ENCODE peak calls at places on chromosomes 11 and 22, in five cellular contexts. N is uterus, U is astrocyte of the spinal cord, W is A673, D is neural progenitor cell. A is an unnamed sample.

GRCh38 chr11:27358306-27358705 is 4.7 kb downstream of the CCDC34 start:
- DNase-seq in N (no peak), U (no peak), W (no peak), D (no peak), A (no peak)

GRCh38 chr11:47586456-47586855 is at the start of gene FAM180B:
- DNase-seq in N (no peak), U (no peak), W (no peak), D (no peak), A (no peak)

GRCh38 chr11:9838961-9839360 is 175.1 kb downstream of the SWAP70 start:
- DNase-seq in N (no peak), U (peak; percentile 56), W (no peak), D (no peak), A (no peak)

GRCh38 chr22:26541167-26541819 is 29.0 kb upstream of the TFIP11 start:
- DNase-seq in N (no peak), U (no peak), W (no peak), D (no peak), A (no peak)

GRCh38 chr11:64583296-64584262 is 7.4 kb upstream of the SLC22A12 start:
- DNase-seq in N (no peak), U (no peak), W (no peak), D (no peak), A (no peak)

GRCh38 chr11:44381261-44381660 is 71.3 kb upstream of the ALX4 start:
- DNase-seq in N (no peak), U (no peak), W (no peak), D (no peak), A (no peak)

GRCh38 chr11:129375731-129376657 is at the start of gene BARX2:
- DNase-seq in N (no peak), U (peak; percentile 65), W (peak; percentile 94), D (peak; percentile 91), A (no peak)

GRCh38 chr11:84922836-84923235 is 704.3 kb downstream of the DLG2 start:
- DNase-seq in N (no peak), U (no peak), W (peak; percentile 10), D (peak; percentile 8), A (no peak)

GRCh38 chr22:45503816-45504702 is 1.4 kb downstream of the FBLN1 start:
- DNase-seq in N (no peak), U (peak; percentile 78), W (peak; percentile 71), D (peak; percentile 97), A (peak; percentile 26)

GRCh38 chr11:26247340-26247739 is 84.6 kb upstream of the ANO3 start:
- DNase-seq in N (no peak), U (peak; percentile 39), W (no peak), D (no peak), A (no peak)

GRCh38 chr22:50506611-50507420 is 686 bp downstream of the LMF2 start:
- DNase-seq in N (peak; percentile 42), U (no peak), W (no peak), D (peak; percentile 42), A (no peak)

GRCh38 chr11:100619484-100619883 is 67.6 kb upstream of the ARHGAP42 start:
- DNase-seq in N (no peak), U (peak; percentile 65), W (peak; percentile 33), D (no peak), A (no peak)

GRCh38 chr22:27866136-27867091 is 52.6 kb downstream of the PITPNB start:
- DNase-seq in N (peak; percentile 61), U (peak; percentile 89), W (peak; percentile 30), D (no peak), A (no peak)

GRCh38 chr22:36252754-36253522 is at the start of gene APOL1:
- DNase-seq in N (peak; percentile 64), U (no peak), W (no peak), D (no peak), A (no peak)

GRCh38 chr11:100734743-100735527 is 47.8 kb downstream of the ARHGAP42 start:
- DNase-seq in N (no peak), U (no peak), W (no peak), D (no peak), A (no peak)

GRCh38 chr11:85406316-85406715 is 220.8 kb downstream of the DLG2 start:
- DNase-seq in N (no peak), U (no peak), W (no peak), D (no peak), A (no peak)

GRCh38 chr22:33167998-33168397 is 109.8 kb upstream of the SYN3 start:
- DNase-seq in N (no peak), U (no peak), W (no peak), D (no peak), A (no peak)

GRCh38 chr11:6635082-6635932 is 16.1 kb upstream of the TPP1 start:
- DNase-seq in N (peak; percentile 65), U (peak; percentile 33), W (no peak), D (no peak), A (no peak)

GRCh38 chr11:134730096-134730495 is 318.1 kb upstream of the B3GAT1 start:
- DNase-seq in N (no peak), U (no peak), W (no peak), D (no peak), A (no peak)

GRCh38 chr11:47552086-47552580 is 799 bp downstream of the CELF1 start:
- DNase-seq in N (no peak), U (peak; percentile 46), W (peak; percentile 78), D (peak; percentile 48), A (no peak)

GRCh38 chr11:63985812-63986155 is 454 bp upstream of the OTUB1 start:
- DNase-seq in N (no peak), U (no peak), W (no peak), D (no peak), A (no peak)

GRCh38 chr11:65132988-65133700 is 1.2 kb downstream of the SYVN1 start:
- DNase-seq in N (peak; percentile 32), U (no peak), W (no peak), D (peak; percentile 54), A (no peak)

GRCh38 chr11:10303558-10304363 is 1.1 kb upstream of the ADM start:
- DNase-seq in N (no peak), U (peak; percentile 67), W (peak; percentile 49), D (peak; percentile 41), A (no peak)

GRCh38 chr22:24187731-24188644 is 6.7 kb downstream of the SUSD2 start:
- DNase-seq in N (peak; percentile 15), U (no peak), W (no peak), D (no peak), A (no peak)

GRCh38 chr11:62540804-62541671 is 5.6 kb downstream of the AHNAK start:
- DNase-seq in N (peak; percentile 33), U (no peak), W (no peak), D (no peak), A (no peak)

GRCh38 chr22:29043906-29044575 is 17.6 kb downstream of the C22orf31 start:
- DNase-seq in N (no peak), U (peak; percentile 70), W (no peak), D (no peak), A (no peak)

GRCh38 chr11:114039551-114039950 is 20.0 kb upstream of the ZBTB16 start:
- DNase-seq in N (no peak), U (no peak), W (no peak), D (no peak), A (no peak)

GRCh38 chr11:78560826-78561484 is 13.7 kb downstream of the NARS2 start:
- DNase-seq in N (no peak), U (peak; percentile 27), W (no peak), D (no peak), A (no peak)
- H3K4me3 ChIP-seq in N (peak overlapping the region; percentile 1), U (no peak overlapping the region), W (no peak overlapping the region), D (no peak overlapping the region), A (peak overlapping the region; percentile 50)

DNA sequence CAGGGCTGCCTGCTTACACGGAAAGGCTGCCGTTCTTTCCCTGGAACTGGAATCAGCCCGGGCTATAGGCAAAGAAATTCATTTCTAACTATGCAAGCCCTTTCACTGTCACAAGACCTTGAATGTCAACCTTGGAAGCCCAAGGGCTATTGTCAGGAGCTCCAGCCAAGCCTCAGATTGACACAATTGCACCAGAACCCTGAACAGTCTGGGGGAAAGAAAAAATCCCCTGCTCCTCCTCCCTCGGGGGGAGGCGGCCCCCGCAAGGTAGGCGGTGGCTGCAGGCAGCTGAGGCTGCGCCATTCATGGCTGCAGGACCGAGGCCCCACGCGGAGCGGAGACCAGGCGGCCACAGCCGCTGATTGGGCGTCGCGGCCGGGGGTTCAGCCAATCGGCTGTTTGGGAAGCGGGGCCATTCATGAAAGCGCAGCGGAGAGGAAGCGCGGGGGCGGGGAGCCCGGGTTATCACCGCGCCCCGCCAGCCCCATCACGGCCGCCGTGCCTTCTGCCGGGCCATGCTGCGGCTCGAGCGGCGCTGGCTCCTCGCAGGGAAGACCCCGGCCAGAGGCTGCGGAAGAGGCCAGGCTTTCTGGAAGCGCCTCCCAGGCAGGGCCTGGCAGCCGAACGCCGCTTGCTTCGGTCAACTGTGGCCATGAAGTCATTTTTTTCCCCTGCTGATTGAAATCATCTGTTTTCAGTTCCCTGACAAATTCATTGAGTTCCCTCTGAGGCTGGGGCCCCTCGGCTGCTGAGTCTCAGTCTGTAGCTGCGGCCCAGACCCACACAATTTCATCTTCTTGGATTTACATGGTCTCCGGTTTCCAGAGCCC is 38.1 kb upstream of the LINC01488 start:
- DNase-seq in N (peak; percentile 86), U (peak; percentile 96), W (peak; percentile 98), D (peak; percentile 97), A (no peak)
- H3K4me3 ChIP-seq in N (peak overlapping the region; percentile 25), U (peak overlapping the region; percentile 27), W (peak overlapping the region; percentile 38), D (peak overlapping the region; percentile 22), A (peak overlapping the region; percentile 71)

GRCh38 chr11:120065176-120065575 is 72.7 kb downstream of the TRIM29 start:
- DNase-seq in N (no peak), U (no peak), W (no peak), D (no peak), A (no peak)

GRCh38 chr11:120065876-120066275 is 72.0 kb downstream of the TRIM29 start:
- DNase-seq in N (no peak), U (no peak), W (no peak), D (no peak), A (no peak)

GRCh38 chr11:120067361-120068113 is 70.4 kb downstream of the TRIM29 start:
- DNase-seq in N (no peak), U (no peak), W (no peak), D (no peak), A (no peak)

GRCh38 chr11:120066738-120067303 is 71.1 kb downstream of the TRIM29 start:
- DNase-seq in N (no peak), U (no peak), W (no peak), D (no peak), A (no peak)

DNA sequence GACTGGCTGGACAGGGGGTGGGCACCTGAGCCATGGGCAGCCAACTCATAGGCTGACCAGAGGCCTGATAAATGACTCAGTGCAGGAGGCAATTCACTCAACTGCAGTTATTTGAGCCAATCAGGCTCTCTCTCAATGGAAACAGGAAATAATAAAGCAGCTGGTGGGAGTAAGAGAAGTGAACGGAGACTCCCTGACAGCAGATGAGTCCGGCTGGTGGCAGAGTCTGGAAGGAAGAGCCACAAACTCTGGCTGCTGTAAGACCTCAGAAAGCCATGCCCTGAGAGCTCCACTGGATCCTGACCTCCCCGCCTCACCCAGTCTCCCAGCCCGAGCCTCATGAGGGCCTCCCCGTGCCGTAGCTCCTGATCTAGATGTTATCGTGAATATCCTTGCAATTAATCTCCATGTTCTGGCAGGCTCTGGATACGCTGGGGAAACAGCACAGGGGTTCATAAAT is 69.8 kb downstream of the TRIM29 start:
- DNase-seq in N (no peak), U (peak; percentile 18), W (peak; percentile 73), D (no peak), A (no peak)
- H3K4me3 ChIP-seq in N (no peak overlapping the region), U (no peak overlapping the region), W (peak overlapping the region; percentile 15), D (no peak overlapping the region), A (no peak overlapping the region)

DNA sequence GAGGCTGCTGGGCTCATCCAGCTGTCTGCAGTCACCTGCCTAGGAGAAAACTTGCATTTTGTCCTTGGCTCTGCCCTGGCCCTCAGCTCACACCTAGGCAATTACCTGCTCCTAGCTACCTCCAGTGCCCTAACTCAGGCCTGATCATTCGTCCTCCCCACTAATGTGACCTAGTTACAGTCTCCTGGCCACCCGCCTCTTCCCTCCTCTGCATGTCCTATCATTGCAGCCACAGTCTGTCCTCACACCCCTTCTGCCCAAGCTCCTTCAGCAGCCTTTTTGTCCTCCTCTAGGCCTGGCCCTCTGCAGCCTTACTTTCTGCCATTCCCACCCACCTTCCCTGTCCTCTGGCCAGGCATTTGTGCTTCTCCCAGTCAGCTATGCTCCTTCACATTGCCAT is 17.7 kb upstream of the CCDC134 start:
- DNase-seq in N (no peak), U (no peak), W (no peak), D (no peak), A (no peak)
- H3K4me3 ChIP-seq in N (no peak overlapping the region), U (no peak overlapping the region), W (no peak overlapping the region), D (no peak overlapping the region), A (no peak overlapping the region)

A was measured in SK-N-MC.